ENCODE peak calls at places on chromosomes 13 and 19, in ten cellular contexts. I is GM12865; G is left ventricle myocardium inferior; E is adrenal gland; B is HL-60; S is fibroblast of lung; Q is CD8-positive, alpha-beta T cell; C is AG10803; R is BJ; N is A549. U is an unnamed sample.

GRCh38 chr13:71209217-71209616 is 657.8 kb downstream of the DACH1 start:
- DNase-seq in N (no peak), B (no peak), G (no peak), R (no peak), I (no peak), C (no peak), E (no peak), Q (no peak), S (peak; percentile 3), U (no peak)

GRCh38 chr19:7831452-7831851 is 1.4 kb downstream of the EVI5L start:
- DNase-seq in C (peak; percentile 46), G (no peak), E (no peak), S (peak; percentile 36), R (no peak), I (no peak), Q (no peak), N (peak; percentile 62), B (no peak), U (peak; percentile 20)

GRCh38 chr19:1396019-1396767 is 5.1 kb downstream of the GAMT start:
- DNase-seq in S (no peak), N (no peak), C (no peak), I (no peak), B (no peak), Q (no peak), G (no peak), R (no peak), E (no peak), U (no peak)

GRCh38 chr19:18399008-18399407 is 1.6 kb upstream of the LRRC25 start:
- DNase-seq in E (no peak), B (no peak), C (peak; percentile 73), G (no peak), I (no peak), S (peak; percentile 68), Q (no peak), N (peak; percentile 38), R (no peak), U (no peak)

GRCh38 chr13:51539887-51540286 is 44.4 kb upstream of the WDFY2 start:
- DNase-seq in B (no peak), R (no peak), G (no peak), C (peak; percentile 61), S (peak; percentile 74), E (no peak), Q (no peak), I (no peak), N (no peak), U (peak; percentile 58)

GRCh38 chr19:3465552-3465951 is 14.8 kb downstream of the SMIM24 start:
- DNase-seq in G (no peak), N (no peak), B (no peak), C (no peak), Q (no peak), S (no peak), R (no peak), I (no peak), E (peak; percentile 62), U (no peak)

GRCh38 chr19:29547981-29548380 is 22.2 kb downstream of the VSTM2B start:
- DNase-seq in G (no peak), B (no peak), E (no peak), Q (no peak), R (no peak), S (no peak), N (no peak), I (no peak), C (no peak), U (no peak)

GRCh38 chr13:25085125-25085742 is 10.7 kb upstream of the PABPC3 start:
- DNase-seq in N (peak; percentile 44), G (no peak), S (peak; percentile 38), I (peak; percentile 67), B (no peak), C (peak; percentile 35), Q (no peak), R (no peak), E (no peak), U (peak; percentile 50)

GRCh38 chr19:16386619-16387240 is 62.1 kb downstream of the KLF2 start:
- DNase-seq in G (peak; percentile 33), S (peak; percentile 63), B (peak; percentile 34), E (peak; percentile 76), C (peak; percentile 67), Q (peak; percentile 47), R (no peak), N (peak; percentile 62), I (peak; percentile 78), U (peak; percentile 56)

GRCh38 chr13:23273498-23273897 is 92.7 kb downstream of the SGCG start:
- DNase-seq in G (no peak), S (no peak), I (no peak), Q (no peak), R (no peak), E (no peak), N (no peak), B (no peak), C (no peak), U (no peak)

GRCh38 chr13:101618440-101619187 is 166.1 kb downstream of the ITGBL1 start:
- DNase-seq in B (no peak), N (no peak), S (no peak), C (no peak), E (no peak), Q (no peak), G (no peak), I (no peak), R (no peak), U (no peak)

GRCh38 chr19:45100797-45101196 is 7.8 kb downstream of the PPP1R37 start:
- DNase-seq in I (no peak), Q (no peak), B (no peak), C (no peak), R (no peak), N (no peak), G (no peak), E (no peak), S (peak; percentile 33), U (peak; percentile 71)

GRCh38 chr13:82758056-82758455 is 1124.2 kb downstream of the SLITRK1 start:
- DNase-seq in Q (no peak), B (no peak), G (no peak), I (no peak), S (no peak), N (peak; percentile 14), E (no peak), C (peak; percentile 17), R (no peak), U (no peak)

GRCh38 chr13:53778937-53779336 is 750.3 kb downstream of the OLFM4 start:
- DNase-seq in B (no peak), G (no peak), C (no peak), N (no peak), R (no peak), I (no peak), S (no peak), Q (no peak), E (no peak), U (no peak)
- TF ChIP-seq CTCF in B (no peak), G (no peak), C (no peak), N (no peak), R (no peak), I (no peak), S (no peak), Q (no peak), E (no peak), U (no peak)

GRCh38 chr19:51681286-51681956 is 11.7 kb upstream of the SPACA6 start:
- DNase-seq in I (no peak), R (no peak), B (no peak), Q (no peak), C (no peak), N (peak; percentile 26), E (no peak), S (peak; percentile 45), G (no peak), U (peak; percentile 45)

GRCh38 chr19:51680474-51680873 is 12.7 kb upstream of the SPACA6 start:
- DNase-seq in E (no peak), I (no peak), G (no peak), C (no peak), Q (no peak), R (no peak), N (no peak), B (no peak), S (no peak), U (no peak)

GRCh38 chr19:51676566-51677083 is 16.5 kb upstream of the SPACA6 start:
- DNase-seq in Q (no peak), R (no peak), C (no peak), I (peak; percentile 37), N (no peak), E (no peak), B (no peak), S (no peak), G (no peak), U (no peak)
- H3K4me3 ChIP-seq in Q (no peak overlapping the region), R (no peak overlapping the region), C (no peak overlapping the region), I (no peak overlapping the region), N (no peak overlapping the region), E (no peak overlapping the region), B (no peak overlapping the region), S (no peak overlapping the region), G (no peak overlapping the region), U (no peak overlapping the region)

GRCh38 chr13:112711528-112712265 is 21.9 kb downstream of the ATP11A start:
- DNase-seq in Q (no peak), S (peak; percentile 97), N (peak; percentile 80), B (no peak), G (peak; percentile 77), E (peak; percentile 95), R (peak; percentile 94), C (peak; percentile 98), I (peak; percentile 54), U (peak; percentile 95)
- TF ChIP-seq CTCF in Q (no peak), S (peak; percentile 29), N (peak; percentile 19), B (no peak), G (peak; percentile 35), E (no peak), R (peak; percentile 34), C (peak; percentile 49), I (no peak), U (peak; percentile 9)

GRCh38 chr13:29361716-29362115 is 233.8 kb downstream of the SLC7A1 start:
- DNase-seq in G (no peak), N (no peak), I (no peak), C (no peak), E (no peak), R (no peak), S (no peak), B (no peak), Q (no peak), U (no peak)

GRCh38 chr13:29359181-29359580 is 236.3 kb downstream of the SLC7A1 start:
- DNase-seq in C (no peak), R (no peak), S (no peak), E (no peak), B (no peak), I (no peak), N (no peak), G (no peak), Q (no peak), U (no peak)

GRCh38 chr13:29362849-29363604 is 232.5 kb downstream of the SLC7A1 start:
- DNase-seq in G (no peak), I (peak; percentile 72), Q (peak; percentile 31), C (peak; percentile 41), B (peak; percentile 33), R (no peak), S (peak; percentile 31), E (peak; percentile 58), N (peak; percentile 45), U (peak; percentile 25)
- H3K4me3 ChIP-seq in G (no peak overlapping the region), I (no peak overlapping the region), Q (no peak overlapping the region), C (no peak overlapping the region), B (no peak overlapping the region), R (no peak overlapping the region), S (no peak overlapping the region), E (no peak overlapping the region), N (no peak overlapping the region), U (no peak overlapping the region)

U was measured in foreskin fibroblast.